ENCODE peak calls at places on chromosomes 3 and 15, in four cellular contexts. J, O, C and Y are unnamed samples.

GRCh38 chr3:52436500-52437106 is 8.3 kb downstream of the SEMA3G start:
- DNase-seq in C (no peak), J (no peak), O (peak; percentile 42), Y (no peak)

GRCh38 chr3:5304789-5305680 is 117.5 kb downstream of the EDEM1 start:
- DNase-seq in O (no peak), C (peak; percentile 31), J (no peak), Y (peak; percentile 74)

GRCh38 chr3:146772211-146772743 is 167.1 kb upstream of the PLSCR5 start:
- DNase-seq in C (no peak), J (no peak), O (no peak), Y (no peak)

GRCh38 chr15:55791576-55792400 is 48.8 kb upstream of the PRTG start:
- DNase-seq in J (no peak), C (no peak), O (no peak), Y (peak; percentile 38)

GRCh38 chr3:29514170-29514569 is 233.3 kb downstream of the RBMS3 start:
- DNase-seq in O (no peak), C (no peak), J (no peak), Y (no peak)

GRCh38 chr3:88991496-88991895 is 115.9 kb upstream of the EPHA3 start:
- DNase-seq in J (no peak), C (no peak), O (no peak), Y (no peak)

GRCh38 chr3:162670181-162670580 is 1173.6 kb downstream of the OTOL1 start:
- DNase-seq in J (no peak), O (no peak), C (no peak), Y (no peak)

GRCh38 chr3:70065666-70066253 is 66.2 kb downstream of the SAMMSON start:
- DNase-seq in C (no peak), J (no peak), O (no peak), Y (peak; percentile 6)

GRCh38 chr3:74897006-74897405 is 282.5 kb upstream of the CNTN3 start:
- DNase-seq in C (no peak), J (no peak), O (no peak), Y (no peak)

GRCh38 chr3:141401584-141402475 is 33.5 kb downstream of the ZBTB38 start:
- DNase-seq in C (no peak), O (peak; percentile 62), J (no peak), Y (peak; percentile 67)

GRCh38 chr3:108153451-108153981 is 62.7 kb upstream of the CD47 start:
- DNase-seq in J (no peak), O (no peak), C (peak; percentile 62), Y (peak; percentile 50)

GRCh38 chr3:183537295-183537730 is 18.2 kb downstream of the KLHL6 start:
- DNase-seq in O (peak; percentile 22), C (no peak), J (no peak), Y (no peak)

GRCh38 chr15:78243491-78243941 is 9.2 kb upstream of the ACSBG1 start:
- DNase-seq in J (no peak), O (peak; percentile 57), C (no peak), Y (peak; percentile 42)

GRCh38 chr15:78241017-78241416 is 6.7 kb upstream of the ACSBG1 start:
- DNase-seq in J (peak; percentile 96), C (peak; percentile 63), O (peak; percentile 86), Y (peak; percentile 95)

GRCh38 chr15:78244101-78244500 is 9.7 kb upstream of the ACSBG1 start:
- DNase-seq in J (no peak), C (no peak), O (no peak), Y (no peak)

GRCh38 chr15:78243076-78243475 is 8.7 kb upstream of the ACSBG1 start:
- DNase-seq in C (no peak), J (no peak), O (no peak), Y (no peak)

DNA sequence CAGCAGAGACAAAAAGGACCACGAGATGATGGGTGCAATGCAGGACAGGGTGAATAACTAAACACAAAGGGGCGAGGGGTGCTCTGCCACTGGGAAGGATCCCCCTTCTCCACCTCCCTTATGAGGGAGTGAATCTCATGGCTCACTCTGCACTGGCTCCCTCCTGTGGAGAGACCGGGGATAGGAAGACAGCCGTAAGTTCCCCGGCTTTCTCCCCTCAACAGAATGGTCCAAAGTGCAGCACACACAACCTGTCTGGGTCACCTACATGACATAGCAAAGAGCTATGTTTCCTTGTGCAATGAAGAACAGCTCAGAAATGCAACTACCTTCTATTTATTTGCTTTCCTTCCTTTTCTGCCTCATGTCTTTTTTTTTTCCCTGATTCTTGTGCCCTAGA is 7.8 kb upstream of the ACSBG1 start:
- DNase-seq in J (no peak), O (no peak), C (no peak), Y (peak; percentile 50)
- TF ChIP-seq CTCF in J (no peak), O (peak; percentile 47), C (peak; percentile 39), Y (peak; percentile 53)

DNA sequence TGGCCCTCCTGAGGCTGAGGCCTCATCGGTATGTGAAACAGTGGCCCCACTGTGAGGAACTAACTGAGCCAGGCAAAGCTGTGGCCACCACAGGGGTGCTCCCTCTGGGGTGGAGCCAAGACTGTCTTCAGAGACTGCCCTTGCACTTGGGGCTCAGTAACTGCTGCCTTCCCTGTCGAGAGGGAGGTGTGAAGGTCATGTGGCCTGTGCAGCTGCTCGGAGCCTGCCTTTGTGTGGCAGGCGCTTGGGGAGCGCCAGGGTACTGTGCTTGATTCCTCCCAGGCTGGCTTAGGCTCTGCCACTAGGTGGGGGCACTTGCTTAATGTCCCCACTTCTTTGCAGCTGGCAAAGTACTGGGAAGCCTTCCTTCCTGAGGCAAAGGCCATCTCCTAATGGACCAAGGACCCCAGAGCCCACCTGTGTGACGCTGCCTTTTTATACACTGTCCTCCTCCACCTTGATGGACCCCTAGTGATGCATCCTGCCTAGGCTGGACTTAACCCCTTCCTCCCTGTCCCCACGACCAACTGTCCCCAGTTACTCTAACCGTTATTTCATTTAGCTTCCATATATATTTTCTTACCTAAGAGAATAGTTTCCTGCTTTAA is 14.2 kb upstream of the SNX22 start:
- DNase-seq in C (no peak), O (no peak), J (no peak), Y (no peak)
- TF ChIP-seq CTCF in C (no peak), O (peak; percentile 41), J (no peak), Y (no peak)

GRCh38 chr3:61559108-61559731 is 2.2 kb upstream of the PTPRG start:
- DNase-seq in J (no peak), C (no peak), O (no peak), Y (no peak)
- TF ChIP-seq CTCF in J (no peak), C (no peak), O (peak; percentile 34), Y (no peak)

GRCh38 chr3:123941150-123941941 is 19.7 kb downstream of the CCDC14 start:
- DNase-seq in O (no peak), J (no peak), C (no peak), Y (no peak)
- TF ChIP-seq CTCF in O (peak; percentile 18), J (peak; percentile 10), C (no peak), Y (no peak)